ENCODE peak calls at places on chromosomes 4 and X, in six cellular contexts. X is neuronal stem cell; H is SJSA1; N is tibial nerve; P is cardiac muscle cell; C is CD4-positive, CD25-positive, alpha-beta regulatory T cell. F is an unnamed sample. For H3K4me1, the result is how much of the 10 kb centered on the place peaks cover.

GRCh38 chrX:130896816-130897508 is 6.0 kb downstream of the ENOX2 start:
- DNase-seq in C (no peak), H (peak), P (no peak), N (no peak), X (no peak), F (no peak)

GRCh38 chrX:8897259-8897658 is 96.1 kb upstream of the FAM9A start:
- DNase-seq in C (no peak), P (no peak), N (no peak), H (no peak), X (no peak), F (no peak)

GRCh38 chr4:155967098-155967497 is 13.4 kb upstream of the CTSO start:
- DNase-seq in P (no peak), N (no peak), X (no peak), H (no peak), C (no peak), F (no peak)

GRCh38 chr4:56051049-56051709 is 102.4 kb downstream of the CEP135 start:
- DNase-seq in N (no peak), C (no peak), H (no peak), X (no peak), P (no peak), F (no peak)

GRCh38 chr4:71288875-71289274 is 49.9 kb upstream of the SLC4A4 start:
- DNase-seq in C (no peak), P (no peak), N (no peak), H (no peak), X (no peak), F (no peak)

GRCh38 chr4:72895408-72895807 is 174.1 kb downstream of the COX18 start:
- DNase-seq in X (peak), N (no peak), P (no peak), C (no peak), H (no peak), F (no peak)

GRCh38 chrX:42495139-42495538 is 282.8 kb downstream of the PPP1R2C start:
- DNase-seq in X (no peak), H (no peak), P (no peak), N (no peak), C (no peak), F (no peak)

GRCh38 chr4:157223446-157223845 is 2.9 kb downstream of the GRIA2 start:
- DNase-seq in H (no peak), C (no peak), N (no peak), X (no peak), P (no peak), F (no peak)

GRCh38 chr4:169208090-169208455 is 62.7 kb downstream of the SH3RF1 start:
- DNase-seq in P (no peak), H (no peak), X (peak), N (no peak), C (no peak), F (no peak)
- H3K4me1 ChIP-seq in P (under half), H (under half), X (under half), N (under half), C (under half), F (under half)

GRCh38 chrX:38666909-38667308 is 105.6 kb downstream of the TSPAN7 start:
- DNase-seq in N (no peak), X (no peak), P (peak), H (no peak), C (no peak), F (no peak)
- H3K27ac ChIP-seq in N (no peak), X (no peak), P (no peak), H (no peak), C (no peak), F (no peak)

GRCh38 chr4:1843852-1844251 is 12.1 kb downstream of the LETM1 start:
- DNase-seq in N (peak), H (no peak), P (peak), X (no peak), C (no peak), F (no peak)
- H3K4me1 ChIP-seq in N (under half), H (under half), P (under half), X (under half), C (under half), F (under half)

DNA sequence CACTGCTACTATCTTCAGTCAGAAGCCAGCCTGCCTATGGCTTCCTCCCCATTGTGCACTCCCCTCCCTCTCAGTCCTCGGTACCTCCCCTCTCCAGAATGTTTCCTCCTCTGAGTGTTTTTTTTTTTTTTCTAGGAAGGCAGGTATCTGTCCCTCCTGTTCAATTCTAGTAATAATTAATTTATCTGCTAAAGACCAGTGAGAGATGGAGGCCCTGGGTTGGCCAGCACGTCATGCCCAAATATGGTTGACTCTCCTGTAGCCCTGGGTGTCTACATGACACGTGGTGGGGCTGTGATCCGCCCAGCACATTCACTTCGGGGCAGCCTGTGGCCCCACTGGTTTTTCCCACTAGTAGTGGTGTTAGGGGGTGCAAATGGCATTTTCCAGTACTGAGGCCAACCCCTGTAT is 1.8 kb downstream of the FLNA start:
- DNase-seq in N (no peak), X (no peak), C (no peak), H (no peak), P (peak), F (peak)
- H3K27ac ChIP-seq in N (peak), X (no peak), C (peak), H (no peak), P (peak), F (no peak)

F was measured in kidney.